ENCODE peak calls at places on chromosomes 4 and X, in six cellular contexts. One of them, this sample, is unnamed.

GRCh38 chr4:158094413-158095110 is 78.3 kb downstream of the GASK1B start:
- DNase-seq in EH: peak
- DNase-seq in HTR-8/SVneo: no peak
- DNase-seq in hypothalamus: no peak
- DNase-seq in activated naive CD4-positive, alpha-beta T cell treated with anti-CD3 and anti-CD28 coated beads for 36 hours: no peak
- DNase-seq in activated T-cell treated with anti-CD3 and anti-CD28 coated beads, Interleukin-2, amount 50 U/mL, for 4 hours: no peak
- DNase-seq in this sample: no peak

GRCh38 chrX:107420571-107420970 is 28.9 kb upstream of the FRMPD3 start:
- DNase-seq in HTR-8/SVneo: no peak
- DNase-seq in hypothalamus: no peak
- DNase-seq in EH: no peak
- DNase-seq in activated naive CD4-positive, alpha-beta T cell treated with anti-CD3 and anti-CD28 coated beads for 36 hours: no peak
- DNase-seq in activated T-cell treated with anti-CD3 and anti-CD28 coated beads, Interleukin-2, amount 50 U/mL, for 4 hours: no peak
- DNase-seq in this sample: no peak

GRCh38 chr4:182975806-182976205 is 58.6 kb upstream of the DCTD start:
- DNase-seq in HTR-8/SVneo: peak
- DNase-seq in activated T-cell treated with anti-CD3 and anti-CD28 coated beads, Interleukin-2, amount 50 U/mL, for 4 hours: no peak
- DNase-seq in hypothalamus: no peak
- DNase-seq in EH: peak
- DNase-seq in activated naive CD4-positive, alpha-beta T cell treated with anti-CD3 and anti-CD28 coated beads for 36 hours: peak
- DNase-seq in this sample: peak

GRCh38 chr4:21900211-21900610 is 48.4 kb downstream of the KCNIP4 start:
- DNase-seq in HTR-8/SVneo: no peak
- DNase-seq in EH: peak
- DNase-seq in activated T-cell treated with anti-CD3 and anti-CD28 coated beads, Interleukin-2, amount 50 U/mL, for 4 hours: no peak
- DNase-seq in activated naive CD4-positive, alpha-beta T cell treated with anti-CD3 and anti-CD28 coated beads for 36 hours: no peak
- DNase-seq in hypothalamus: no peak
- DNase-seq in this sample: no peak

GRCh38 chr4:30754021-30754420 is 33.9 kb downstream of the PCDH7 start:
- DNase-seq in EH: peak
- DNase-seq in activated T-cell treated with anti-CD3 and anti-CD28 coated beads, Interleukin-2, amount 50 U/mL, for 4 hours: no peak
- DNase-seq in hypothalamus: no peak
- DNase-seq in activated naive CD4-positive, alpha-beta T cell treated with anti-CD3 and anti-CD28 coated beads for 36 hours: no peak
- DNase-seq in HTR-8/SVneo: no peak
- DNase-seq in this sample: no peak

GRCh38 chrX:118637997-118638396 is 89.4 kb upstream of the IL13RA1 start:
- DNase-seq in activated naive CD4-positive, alpha-beta T cell treated with anti-CD3 and anti-CD28 coated beads for 36 hours: no peak
- DNase-seq in HTR-8/SVneo: no peak
- DNase-seq in hypothalamus: no peak
- DNase-seq in activated T-cell treated with anti-CD3 and anti-CD28 coated beads, Interleukin-2, amount 50 U/mL, for 4 hours: no peak
- DNase-seq in EH: peak
- DNase-seq in this sample: no peak

GRCh38 chr4:123444298-123444731 is 47.7 kb downstream of the SPRY1 start:
- DNase-seq in EH: no peak
- DNase-seq in hypothalamus: peak
- DNase-seq in activated naive CD4-positive, alpha-beta T cell treated with anti-CD3 and anti-CD28 coated beads for 36 hours: peak
- DNase-seq in HTR-8/SVneo: no peak
- DNase-seq in activated T-cell treated with anti-CD3 and anti-CD28 coated beads, Interleukin-2, amount 50 U/mL, for 4 hours: no peak
- DNase-seq in this sample: peak

GRCh38 chr4:144699565-144699964 is 53.6 kb downstream of the HHIP start:
- DNase-seq in EH: peak
- DNase-seq in activated naive CD4-positive, alpha-beta T cell treated with anti-CD3 and anti-CD28 coated beads for 36 hours: no peak
- DNase-seq in hypothalamus: no peak
- DNase-seq in HTR-8/SVneo: no peak
- DNase-seq in activated T-cell treated with anti-CD3 and anti-CD28 coated beads, Interleukin-2, amount 50 U/mL, for 4 hours: no peak
- DNase-seq in this sample: no peak

GRCh38 chr4:144712775-144713174 is 66.8 kb downstream of the HHIP start:
- DNase-seq in hypothalamus: no peak
- DNase-seq in activated naive CD4-positive, alpha-beta T cell treated with anti-CD3 and anti-CD28 coated beads for 36 hours: no peak
- DNase-seq in HTR-8/SVneo: no peak
- DNase-seq in activated T-cell treated with anti-CD3 and anti-CD28 coated beads, Interleukin-2, amount 50 U/mL, for 4 hours: no peak
- DNase-seq in EH: peak
- DNase-seq in this sample: no peak

GRCh38 chr4:186749611-186750281 is 26.1 kb upstream of the FAT1 start:
- DNase-seq in activated naive CD4-positive, alpha-beta T cell treated with anti-CD3 and anti-CD28 coated beads for 36 hours: no peak
- DNase-seq in HTR-8/SVneo: no peak
- DNase-seq in activated T-cell treated with anti-CD3 and anti-CD28 coated beads, Interleukin-2, amount 50 U/mL, for 4 hours: no peak
- DNase-seq in hypothalamus: no peak
- DNase-seq in EH: no peak
- DNase-seq in this sample: no peak